ENCODE peak calls at places on chromosomes 13 and 19, in nine cellular contexts. S, P, Z, O, R, Y, K, W and N are unnamed samples.
A peak's percentile ranks its signal among the peaks of the same experiment; 100 is the strongest.

GRCh38 chr19:15028490-15028889 is 20.8 kb upstream of the CASP14 start:
- DNase-seq in Z (no peak), W (no peak), Y (no peak), S (no peak), O (no peak), R (no peak), K (no peak), P (no peak), N (no peak)

GRCh38 chr19:38291855-38292254 is 12.2 kb upstream of the C19orf33 start:
- DNase-seq in S (no peak), K (no peak), R (no peak), Z (no peak), Y (no peak), P (no peak), O (no peak), W (no peak), N (no peak)

GRCh38 chr13:25732146-25732865 is 319.5 kb downstream of the SHISA2 start:
- DNase-seq in O (no peak), R (no peak), Z (no peak), S (no peak), K (no peak), W (no peak), Y (no peak), P (no peak), N (no peak)

GRCh38 chr19:44741841-44742352 is 6.6 kb upstream of the BCL3 start:
- DNase-seq in P (no peak), R (peak; percentile 100), K (peak; percentile 98), S (peak; percentile 100), Z (no peak), Y (peak; percentile 86), O (no peak), W (peak; percentile 88), N (peak; percentile 65)

GRCh38 chr13:63605962-63606361 is 2190.3 kb upstream of the PCDH20 start:
- DNase-seq in W (no peak), S (peak; percentile 8), O (no peak), P (no peak), K (no peak), R (no peak), Z (no peak), Y (no peak), N (no peak)

GRCh38 chr13:74288361-74288911 is 154.2 kb upstream of the KLF12 start:
- DNase-seq in O (no peak), Z (peak; percentile 14), R (no peak), P (no peak), S (no peak), Y (no peak), K (peak; percentile 57), W (peak; percentile 67), N (peak; percentile 10)

GRCh38 chr13:69616398-69616797 is 491.2 kb upstream of the ATXN8OS start:
- DNase-seq in O (no peak), S (no peak), K (no peak), R (no peak), Z (no peak), P (no peak), W (no peak), Y (no peak), N (no peak)

GRCh38 chr19:41218615-41219507 is at the start of gene AXL:
- DNase-seq in R (peak; percentile 80), Y (peak; percentile 60), P (no peak), Z (peak; percentile 50), W (peak; percentile 71), O (no peak), K (peak; percentile 89), S (peak; percentile 91), N (peak; percentile 43)

GRCh38 chr13:72166102-72166660 is 299.2 kb upstream of the DACH1 start:
- DNase-seq in O (no peak), R (no peak), S (no peak), Y (no peak), Z (no peak), W (no peak), K (no peak), P (no peak), N (no peak)

GRCh38 chr13:113930711-113931637 is 42.9 kb downstream of the C13orf46 start:
- DNase-seq in O (no peak), K (no peak), Z (no peak), Y (no peak), W (no peak), P (no peak), R (no peak), S (no peak), N (no peak)